ENCODE peak calls at places on chromosomes 2 and 18, in eight cellular contexts. N is nephron progenitor cell, G is NCI-H510A, H is NCI-H2171, Z is hypothalamus, Q is PC-3, J is fibroblast of gingiva, P is NCI-H524. D is an unnamed sample.

GRCh38 chr18:32300914-32301313 is 111.1 kb downstream of the MEP1B start:
- DNase-seq in H (no peak), J (peak), N (no peak), P (no peak), Z (no peak), G (no peak), Q (peak), D (no peak)

GRCh38 chr2:85987266-85988178 is 98.7 kb upstream of the ST3GAL5 start:
- DNase-seq in Z (no peak), N (no peak), J (no peak), Q (no peak), P (no peak), G (no peak), H (no peak), D (no peak)

GRCh38 chr18:63148449-63149199 is 170.9 kb downstream of the BCL2 start:
- DNase-seq in N (no peak), P (no peak), G (no peak), H (no peak), Q (no peak), J (peak), Z (no peak), D (no peak)

GRCh38 chr2:37378411-37378810 is 34.0 kb downstream of the QPCT start:
- DNase-seq in H (no peak), Q (peak), N (no peak), P (no peak), Z (no peak), J (peak), G (no peak), D (peak)

GRCh38 chr18:49994410-49994809 is 181.1 kb upstream of the ACAA2 start:
- DNase-seq in Q (no peak), Z (no peak), J (no peak), P (no peak), N (no peak), G (no peak), H (no peak), D (no peak)

GRCh38 chr2:234496442-234496834 is 443 bp downstream of the ARL4C start:
- DNase-seq in P (no peak), H (no peak), G (peak), Q (peak), N (no peak), J (no peak), Z (no peak), D (no peak)

GRCh38 chr18:48902856-48903601 is 47.7 kb downstream of the SMAD7 start:
- DNase-seq in G (no peak), Z (no peak), J (peak), N (no peak), P (no peak), Q (no peak), H (no peak), D (peak)

GRCh38 chr2:202941771-202942170 is 29.7 kb downstream of the CARF start:
- DNase-seq in P (no peak), J (no peak), G (no peak), Z (no peak), H (no peak), Q (peak), N (no peak), D (peak)

GRCh38 chr2:219293736-219294201 is 14.6 kb downstream of the DNAJB2 start:
- DNase-seq in N (no peak), G (no peak), P (no peak), Z (no peak), H (no peak), Q (no peak), J (no peak), D (no peak)

GRCh38 chr2:216989335-216990129 is 129.7 kb upstream of the TNP1 start:
- DNase-seq in H (no peak), Q (peak), Z (no peak), G (no peak), P (no peak), J (peak), N (no peak), D (peak)

GRCh38 chr18:26021061-26021754 is 69.2 kb downstream of the SS18 start:
- DNase-seq in P (no peak), Q (no peak), H (no peak), N (no peak), G (no peak), Z (no peak), J (no peak), D (no peak)

GRCh38 chr18:44464401-44465185 is 216.1 kb upstream of the SETBP1 start:
- DNase-seq in G (no peak), Q (no peak), H (no peak), P (no peak), Z (no peak), N (no peak), J (peak), D (no peak)